ENCODE peak calls at places on chromosomes 6 and 20, in six cellular contexts. E is fibroblast of lung; P is CD4-positive, CD25-positive, alpha-beta regulatory T cell; T is HL-60; Q is CD8-positive, alpha-beta memory T cell; N is lower lobe of right lung. I is an unnamed sample.

GRCh38 chr20:47127986-47128385 is 228.5 kb downstream of the ZMYND8 start:
- DNase-seq in P (no peak), N (no peak), E (no peak), Q (no peak), T (no peak), I (no peak)

GRCh38 chr6:50922579-50923525 is 104.2 kb downstream of the TFAP2B start:
- DNase-seq in N (no peak), P (no peak), T (no peak), Q (no peak), E (peak), I (no peak)

GRCh38 chr6:71388068-71388744 is 99.6 kb downstream of the OGFRL1 start:
- DNase-seq in E (no peak), P (no peak), N (no peak), T (no peak), Q (no peak), I (no peak)

GRCh38 chr6:14983599-14984296 is 262.1 kb upstream of the JARID2 start:
- DNase-seq in P (no peak), T (no peak), E (no peak), Q (no peak), N (no peak), I (no peak)

GRCh38 chr6:108074057-108074358 is 533 bp downstream of the OSTM1 start:
- DNase-seq in T (no peak), E (no peak), N (no peak), Q (no peak), P (no peak), I (no peak)

GRCh38 chr6:81734500-81735140 is 17.9 kb downstream of the TENT5A start:
- DNase-seq in P (no peak), E (peak), N (no peak), T (no peak), Q (no peak), I (no peak)

GRCh38 chr20:9903048-9903651 is 64.3 kb upstream of the PAK5 start:
- DNase-seq in N (no peak), Q (no peak), E (no peak), T (no peak), P (no peak), I (peak)

GRCh38 chr6:13794184-13794583 is 20.2 kb downstream of the MCUR1 start:
- DNase-seq in T (no peak), N (no peak), P (no peak), Q (no peak), E (peak), I (no peak)

GRCh38 chr20:60246751-60247150 is 288.5 kb downstream of the CDH26 start:
- DNase-seq in E (no peak), P (no peak), N (no peak), T (no peak), Q (no peak), I (no peak)

GRCh38 chr6:140463312-140463710 is 1088.9 kb upstream of the CITED2 start:
- DNase-seq in Q (no peak), N (no peak), P (no peak), T (no peak), E (no peak), I (no peak)

GRCh38 chr20:24060851-24061590 is 72.4 kb upstream of the GGTLC1 start:
- DNase-seq in T (no peak), N (no peak), Q (no peak), E (no peak), P (no peak), I (no peak)

DNA sequence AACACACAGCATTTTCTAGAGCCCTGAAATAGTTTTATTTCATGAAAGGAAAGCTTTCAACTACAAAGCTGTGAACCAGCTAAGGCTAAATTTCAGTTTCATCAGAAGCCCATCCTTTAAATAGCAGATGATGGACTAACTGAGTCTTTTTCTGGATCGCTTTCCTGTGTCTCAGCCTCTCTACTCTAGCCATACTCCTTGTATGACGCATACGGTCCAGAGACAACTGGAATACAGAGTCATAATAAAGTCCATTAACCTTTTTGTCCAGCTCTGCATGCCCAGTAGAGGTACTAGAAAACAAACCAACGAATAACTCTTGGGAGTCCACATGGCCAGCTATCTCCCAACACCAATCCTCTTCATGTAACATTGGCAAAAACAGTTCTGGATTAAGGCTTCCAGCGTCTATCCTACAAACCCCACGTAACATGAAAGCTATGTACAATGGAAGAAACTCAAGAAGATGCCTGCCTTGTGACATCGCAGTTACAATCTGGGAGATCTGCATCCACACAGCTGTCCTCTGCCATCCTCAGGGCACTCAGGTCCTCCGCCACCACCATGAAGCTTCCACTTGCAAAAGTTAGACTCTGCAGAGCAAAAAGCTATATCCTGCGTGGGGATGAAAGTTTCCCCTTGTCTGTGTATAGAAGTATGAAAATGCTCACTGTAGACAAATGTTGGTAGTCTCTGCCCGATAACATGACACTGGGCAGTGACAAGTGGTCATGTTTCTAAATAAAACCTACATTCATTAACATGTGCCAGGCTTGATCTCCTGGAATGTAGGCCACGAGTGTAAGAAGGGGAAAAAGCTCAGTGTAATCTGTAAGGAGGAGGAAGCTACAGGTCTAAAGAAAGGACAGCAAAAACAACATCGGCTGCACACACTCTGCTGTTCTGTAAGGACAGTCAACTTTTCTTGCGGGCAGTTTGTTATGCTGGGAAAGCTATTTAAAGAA is 360.4 kb downstream of the ESR1 start:
- DNase-seq in Q (no peak), T (no peak), E (no peak), N (no peak), P (no peak), I (no peak)
- H3K4me3 ChIP-seq in Q (no peak), T (no peak), E (no peak), N (no peak), P (no peak), I (no peak)

DNA sequence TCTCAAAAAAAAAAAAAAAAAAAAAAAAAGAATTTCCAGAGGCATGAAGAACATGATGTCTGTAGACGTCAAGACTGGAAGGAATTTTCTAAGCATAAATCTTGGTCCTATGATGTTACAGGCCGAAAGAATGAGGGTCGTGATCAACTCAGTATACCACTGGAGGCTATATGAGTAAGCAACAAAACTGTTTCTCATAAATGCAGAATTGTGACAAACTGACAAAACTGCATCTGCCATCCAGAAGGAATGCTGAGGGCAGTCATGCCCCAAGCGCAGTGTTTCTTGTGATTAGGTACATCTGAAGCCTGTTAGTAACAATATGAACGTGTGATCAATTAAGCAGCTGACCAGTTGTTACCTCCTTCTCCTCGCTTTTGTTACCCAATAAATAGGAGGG is 43.5 kb upstream of the ADGRG6 start:
- DNase-seq in E (no peak), T (no peak), Q (no peak), N (no peak), P (no peak), I (no peak)
- H3K4me3 ChIP-seq in E (no peak), T (no peak), Q (no peak), N (no peak), P (no peak), I (no peak)

GRCh38 chr6:111972714-111973678 is 80.9 kb upstream of the CCN6 start:
- DNase-seq in T (no peak), P (peak), Q (peak), E (peak), N (no peak), I (no peak)
- H3K4me3 ChIP-seq in T (no peak), P (peak), Q (peak), E (no peak), N (no peak), I (no peak)

GRCh38 chr20:610130-611046 is at the start of gene TCF15:
- DNase-seq in Q (no peak), P (no peak), N (peak), E (peak), T (no peak), I (no peak)

GRCh38 chr20:611047-611842 is 1.1 kb upstream of the TCF15 start:
- DNase-seq in P (no peak), T (no peak), N (peak), Q (no peak), E (no peak), I (no peak)

GRCh38 chr20:607476-607875 is 2.6 kb downstream of the TCF15 start:
- DNase-seq in P (no peak), E (no peak), Q (no peak), T (no peak), N (peak), I (no peak)

GRCh38 chr20:608970-609369 is 1.1 kb downstream of the TCF15 start:
- DNase-seq in P (no peak), N (no peak), E (no peak), T (no peak), Q (no peak), I (no peak)

GRCh38 chr20:609371-609964 is 641 bp downstream of the TCF15 start:
- DNase-seq in N (peak), Q (no peak), E (no peak), P (no peak), T (no peak), I (no peak)
- H3K4me3 ChIP-seq in N (peak), Q (no peak), E (no peak), P (no peak), T (no peak), I (no peak)

GRCh38 chr6:34135541-34135940 is 10.3 kb downstream of the GRM4 start:
- DNase-seq in T (no peak), P (no peak), E (no peak), N (no peak), Q (no peak), I (no peak)
- H3K4me3 ChIP-seq in T (no peak), P (no peak), E (no peak), N (no peak), Q (no peak), I (no peak)

GRCh38 chr6:166785131-166785530 is 158.1 kb upstream of the RPS6KA2 start:
- DNase-seq in E (no peak), T (no peak), Q (no peak), P (no peak), N (no peak), I (no peak)
- H3K4me3 ChIP-seq in E (no peak), T (no peak), Q (no peak), P (no peak), N (no peak), I (no peak)

GRCh38 chr6:84770521-84770920 is 6.1 kb upstream of the TBX18 start:
- DNase-seq in T (no peak), P (no peak), Q (no peak), E (no peak), N (no peak), I (no peak)

GRCh38 chr6:84766796-84767590 is 2.6 kb upstream of the TBX18 start:
- DNase-seq in E (no peak), T (no peak), Q (no peak), N (no peak), P (no peak), I (no peak)

GRCh38 chr6:84768442-84769174 is 4.2 kb upstream of the TBX18 start:
- DNase-seq in P (no peak), Q (no peak), E (no peak), T (no peak), N (no peak), I (no peak)

GRCh38 chr6:84767591-84768201 is 3.3 kb upstream of the TBX18 start:
- DNase-seq in P (no peak), T (no peak), E (no peak), N (no peak), Q (no peak), I (no peak)

DNA sequence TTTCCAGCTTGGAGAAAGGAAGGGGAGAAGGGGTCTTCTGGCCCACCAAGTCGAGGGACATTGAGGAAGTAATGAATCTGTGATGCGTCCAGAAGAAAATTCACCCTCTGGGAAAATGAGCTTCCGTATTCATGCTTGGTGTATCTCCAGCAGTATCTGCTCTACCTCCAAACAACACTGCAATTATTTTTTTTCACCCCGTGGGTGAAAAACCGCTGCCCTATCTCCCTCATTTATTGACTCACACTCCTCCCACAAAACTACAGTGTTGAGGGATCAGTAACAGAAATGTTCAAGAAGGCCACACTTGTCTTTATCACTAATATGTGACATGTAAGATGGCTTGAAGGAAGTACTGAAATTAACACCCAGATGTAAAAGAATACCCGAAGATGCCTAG is 4.8 kb upstream of the TBX18 start:
- DNase-seq in Q (no peak), T (no peak), E (no peak), P (no peak), N (no peak), I (no peak)
- H3K4me3 ChIP-seq in Q (no peak), T (no peak), E (no peak), P (no peak), N (no peak), I (no peak)

DNA sequence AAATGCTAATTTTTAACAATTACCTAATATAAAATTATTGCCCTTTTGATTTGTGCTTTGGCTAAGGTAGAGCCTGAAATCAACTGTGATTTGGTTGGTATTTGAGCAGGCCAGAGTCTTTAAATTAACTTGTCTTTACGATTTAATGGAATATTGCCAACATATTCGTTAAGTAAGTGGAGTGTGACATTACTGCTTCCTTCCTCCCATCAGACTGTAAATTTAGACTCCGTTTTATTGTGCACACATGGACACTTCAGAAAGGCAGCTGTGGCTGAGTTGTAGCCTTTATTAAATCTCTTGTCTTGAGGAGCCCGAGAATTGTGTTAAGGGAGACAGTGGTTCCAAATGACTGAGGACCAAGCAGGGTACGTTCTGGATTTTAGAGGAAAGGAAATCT is 57.4 kb downstream of the CAP2 start:
- DNase-seq in Q (no peak), T (no peak), N (no peak), E (no peak), P (no peak), I (no peak)
- H3K4me3 ChIP-seq in Q (no peak), T (no peak), N (no peak), E (no peak), P (no peak), I (no peak)

GRCh38 chr20:63533388-63533787 is 3.8 kb downstream of the PTK6 start:
- DNase-seq in P (no peak), N (no peak), T (no peak), Q (no peak), E (no peak), I (no peak)
- H3K4me3 ChIP-seq in P (no peak), N (no peak), T (no peak), Q (no peak), E (no peak), I (no peak)

I was measured in Jurkat, Clone E6-1.